ENCODE peak calls at places on chromosomes 5 and 9, in nine cellular contexts. Z is BJ, E is endothelial cell, X is GM10248, F is upper lobe of right lung, P is GM13976, C is stomach, D is uterus, L is body of pancreas. S is an unnamed sample.

GRCh38 chr5:169303119-169303515 is 2.2 kb upstream of the SLIT3 start:
- DNase-seq in Z (no peak), E (no peak), X (no peak), F (no peak), P (no peak), C (no peak), D (no peak), L (no peak), S (no peak)

GRCh38 chr5:56481147-56481997 is 248.2 kb upstream of the ANKRD55 start:
- DNase-seq in Z (no peak), E (peak), X (peak), F (peak), P (peak), C (peak), D (peak), L (peak), S (peak)

GRCh38 chr5:95172659-95173058 is 112.2 kb downstream of the MCTP1 start:
- DNase-seq in Z (no peak), E (no peak), X (no peak), F (no peak), P (no peak), C (no peak), D (no peak), L (no peak), S (no peak)

GRCh38 chr9:112846528-112847488 is 43.9 kb downstream of the SLC46A2 start:
- DNase-seq in Z (no peak), E (no peak), X (no peak), F (no peak), P (no peak), C (no peak), D (no peak), L (no peak), S (no peak)

GRCh38 chr5:137498301-137498735 is 808 bp downstream of the SPOCK1 start:
- DNase-seq in Z (no peak), E (peak), X (no peak), F (peak), P (peak), C (no peak), D (peak), L (peak), S (peak)

GRCh38 chr5:115884704-115885103 is 43.0 kb downstream of the AP3S1 start:
- DNase-seq in Z (no peak), E (no peak), X (no peak), F (no peak), P (no peak), C (no peak), D (no peak), L (no peak), S (no peak)

GRCh38 chr5:152532714-152533113 is 127.6 kb upstream of the NMUR2 start:
- DNase-seq in Z (peak), E (peak), X (peak), F (no peak), P (no peak), C (no peak), D (no peak), L (no peak), S (no peak)

GRCh38 chr9:131645078-131645776 is 94.6 kb downstream of the RAPGEF1 start:
- DNase-seq in Z (no peak), E (no peak), X (no peak), F (no peak), P (no peak), C (no peak), D (no peak), L (no peak), S (no peak)

GRCh38 chr9:25025156-25025555 is 479.5 kb upstream of the IZUMO3 start:
- DNase-seq in Z (no peak), E (no peak), X (no peak), F (peak), P (no peak), C (no peak), D (no peak), L (no peak), S (no peak)

GRCh38 chr9:93184439-93185221 is 691 bp downstream of the WNK2 start:
- DNase-seq in Z (no peak), E (peak), X (no peak), F (no peak), P (peak), C (no peak), D (no peak), L (peak), S (no peak)

GRCh38 chr9:6645153-6646027 is at the start of gene GLDC:
- DNase-seq in Z (no peak), E (peak), X (peak), F (peak), P (peak), C (peak), D (peak), L (peak), S (peak)

GRCh38 chr5:42617411-42617810 is 139.2 kb upstream of the CCDC152 start:
- DNase-seq in Z (no peak), E (no peak), X (no peak), F (no peak), P (no peak), C (no peak), D (no peak), L (no peak), S (no peak)

GRCh38 chr5:166505546-166505945 is 1785.9 kb upstream of the WWC1 start:
- DNase-seq in Z (no peak), E (no peak), X (no peak), F (no peak), P (no peak), C (no peak), D (no peak), L (no peak), S (no peak)

GRCh38 chr5:90709323-90710148 is 150.9 kb downstream of the ADGRV1 start:
- DNase-seq in Z (no peak), E (peak), X (peak), F (no peak), P (peak), C (peak), D (no peak), L (peak), S (peak)
- TF ChIP-seq CTCF in Z (peak), E (peak), X (peak), F (peak), P (peak), C (peak), D (peak), L (peak), S (peak)

GRCh38 chr9:14349141-14349817 is 35.3 kb upstream of the NFIB start:
- DNase-seq in Z (no peak), E (no peak), X (no peak), F (no peak), P (no peak), C (no peak), D (no peak), L (no peak), S (peak)

GRCh38 chr9:14348241-14349140 is 34.5 kb upstream of the NFIB start:
- DNase-seq in Z (no peak), E (peak), X (no peak), F (no peak), P (no peak), C (no peak), D (no peak), L (peak), S (peak)

GRCh38 chr9:14346301-14346721 is 32.4 kb upstream of the NFIB start:
- DNase-seq in Z (no peak), E (peak), X (no peak), F (no peak), P (no peak), C (no peak), D (no peak), L (peak), S (no peak)

GRCh38 chr9:14346826-14347407 is 33.0 kb upstream of the NFIB start:
- DNase-seq in Z (no peak), E (peak), X (no peak), F (no peak), P (no peak), C (no peak), D (no peak), L (no peak), S (no peak)

GRCh38 chr9:14347408-14348224 is 33.7 kb upstream of the NFIB start:
- DNase-seq in Z (no peak), E (peak), X (no peak), F (no peak), P (no peak), C (no peak), D (peak), L (peak), S (no peak)
- TF ChIP-seq CTCF in Z (no peak), E (no peak), X (no peak), F (peak), P (no peak), C (no peak), D (no peak), L (no peak), S (no peak)

DNA sequence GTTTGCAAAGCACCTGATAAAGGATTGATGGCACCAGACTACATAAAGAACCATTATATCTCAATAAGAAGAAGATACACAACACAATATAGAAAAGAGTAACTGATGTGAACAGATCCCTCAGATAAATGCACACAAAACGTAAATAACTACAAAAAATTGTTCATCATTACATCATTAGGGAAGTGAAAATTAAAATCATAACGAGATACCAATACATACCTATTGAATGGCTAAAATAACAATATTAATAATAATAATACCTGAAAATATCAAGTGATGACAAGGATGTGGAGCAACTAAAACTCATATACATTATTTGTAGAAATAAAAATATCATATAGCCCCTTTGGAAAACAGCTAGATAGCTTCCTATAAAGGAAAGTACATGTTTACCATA is 469.5 kb downstream of the DMRTA1 start:
- DNase-seq in Z (no peak), E (no peak), X (no peak), F (no peak), P (no peak), C (no peak), D (no peak), L (no peak), S (no peak)
- TF ChIP-seq CTCF in Z (no peak), E (no peak), X (no peak), F (no peak), P (no peak), C (no peak), D (no peak), L (no peak), S (no peak)

GRCh38 chr9:134343637-134344036 is 17.4 kb downstream of the RXRA start:
- DNase-seq in Z (no peak), E (no peak), X (no peak), F (no peak), P (no peak), C (no peak), D (no peak), L (no peak), S (no peak)

GRCh38 chr9:134345737-134346136 is 19.5 kb downstream of the RXRA start:
- DNase-seq in Z (no peak), E (no peak), X (no peak), F (no peak), P (no peak), C (no peak), D (no peak), L (no peak), S (no peak)

GRCh38 chr9:134344821-134345310 is 18.6 kb downstream of the RXRA start:
- DNase-seq in Z (no peak), E (no peak), X (no peak), F (no peak), P (no peak), C (no peak), D (no peak), L (no peak), S (no peak)

GRCh38 chr9:134342746-134343115 is 16.5 kb downstream of the RXRA start:
- DNase-seq in Z (no peak), E (no peak), X (no peak), F (no peak), P (no peak), C (peak), D (no peak), L (no peak), S (no peak)

DNA sequence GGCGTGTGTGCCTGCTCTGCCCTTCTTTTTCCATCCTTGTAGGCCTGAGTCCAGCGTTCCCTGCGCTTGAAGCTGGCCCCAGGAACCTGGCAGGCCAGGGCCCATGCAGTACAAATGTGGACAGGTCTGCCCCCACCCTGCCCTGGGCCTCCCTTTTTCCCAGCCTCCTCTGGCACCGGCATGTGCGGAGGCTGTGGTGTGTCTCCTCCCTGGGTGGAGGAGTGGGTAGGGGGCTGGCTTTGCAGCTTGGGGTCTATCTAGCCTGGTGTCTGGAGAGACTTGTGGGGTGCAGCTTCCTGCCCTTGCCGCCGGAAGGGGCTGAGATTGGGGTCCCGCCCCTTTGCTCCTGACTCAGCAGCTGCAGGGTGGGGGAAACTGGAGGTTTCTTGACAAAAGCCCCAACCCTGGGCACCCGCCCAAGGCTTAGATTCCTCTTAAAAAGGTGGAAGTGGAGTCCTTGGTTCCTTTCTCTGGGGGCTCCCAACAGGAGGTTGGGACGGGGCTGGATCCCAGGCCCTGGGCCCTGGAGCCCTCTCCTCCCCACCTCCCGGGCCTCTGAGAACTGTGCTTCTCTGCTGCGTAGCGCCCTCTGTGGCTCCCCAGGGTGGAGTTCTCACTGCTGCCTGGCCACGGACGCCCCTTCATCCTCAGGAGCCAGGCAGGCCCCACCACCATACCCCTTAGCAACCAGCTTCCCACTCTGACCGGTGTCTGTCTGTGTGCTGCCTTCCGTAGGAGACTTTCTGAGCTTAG is 18.0 kb downstream of the RXRA start:
- DNase-seq in Z (no peak), E (no peak), X (no peak), F (no peak), P (no peak), C (no peak), D (no peak), L (no peak), S (no peak)
- TF ChIP-seq CTCF in Z (no peak), E (no peak), X (no peak), F (no peak), P (no peak), C (no peak), D (no peak), L (no peak), S (no peak)

GRCh38 chr5:112863549-112863948 is 2.5 kb downstream of the SRP19 start:
- DNase-seq in Z (no peak), E (no peak), X (no peak), F (no peak), P (no peak), C (peak), D (no peak), L (peak), S (no peak)

GRCh38 chr5:112862085-112862484 is 998 bp downstream of the SRP19 start:
- DNase-seq in Z (no peak), E (no peak), X (no peak), F (no peak), P (no peak), C (no peak), D (no peak), L (no peak), S (no peak)

GRCh38 chr5:112857866-112858265 is 3.2 kb upstream of the SRP19 start:
- DNase-seq in Z (no peak), E (no peak), X (no peak), F (no peak), P (no peak), C (no peak), D (no peak), L (no peak), S (no peak)

GRCh38 chr5:112861638-112861985 is 525 bp downstream of the SRP19 start:
- DNase-seq in Z (no peak), E (no peak), X (no peak), F (no peak), P (no peak), C (no peak), D (no peak), L (no peak), S (no peak)

DNA sequence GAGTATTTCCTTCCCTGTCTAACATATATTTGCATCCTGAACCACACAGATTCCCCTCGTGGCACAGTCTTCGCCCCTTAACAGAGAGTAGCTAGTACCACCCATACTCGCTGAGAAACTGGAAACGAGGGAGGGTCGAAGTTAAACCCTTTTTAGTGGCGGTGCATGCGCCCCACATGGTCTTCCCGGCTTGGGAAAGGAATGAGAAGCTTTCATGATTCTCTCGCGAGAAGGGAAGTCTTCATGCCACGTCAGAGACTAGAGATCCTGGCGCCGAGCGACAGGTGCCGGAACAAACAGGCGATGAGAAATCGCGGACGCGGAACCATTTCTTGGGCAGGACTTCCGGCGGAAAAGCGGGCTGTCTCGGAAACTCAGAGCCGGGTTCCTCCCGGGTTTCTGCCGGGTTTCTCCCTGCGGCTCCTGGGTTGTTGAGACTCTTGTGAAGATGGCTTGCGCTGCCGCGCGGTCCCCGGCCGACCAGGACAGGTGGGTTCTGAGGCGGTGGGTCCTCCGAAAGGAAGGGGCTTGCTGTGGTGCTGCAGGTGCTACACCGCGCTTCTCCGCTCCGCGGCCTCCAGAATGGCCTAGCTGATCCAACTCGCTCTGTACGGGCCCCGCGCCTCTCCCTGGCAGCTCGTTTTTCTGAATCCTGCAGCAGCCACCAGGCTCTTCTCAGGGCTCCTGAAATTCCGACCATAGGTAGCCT is at the start of gene SRP19:
- DNase-seq in Z (peak), E (peak), X (peak), F (peak), P (peak), C (peak), D (peak), L (peak), S (peak)
- TF ChIP-seq CTCF in Z (no peak), E (no peak), X (no peak), F (no peak), P (no peak), C (no peak), D (no peak), L (no peak), S (peak)

S was measured in neural crest cell.